ENCODE peak calls at places on chromosome 3, in seven cellular contexts. F, L, I, D, O, J and K are unnamed samples.

GRCh38 chr3:16216373-16216935 is 42.0 kb downstream of the GALNT15 start:
- DNase-seq in L (no peak), D (no peak), I (no peak), F (no peak), O (no peak), J (no peak), K (no peak)

GRCh38 chr3:71127463-71128243 is 455.9 kb downstream of the FOXP1 start:
- DNase-seq in F (no peak), L (no peak), O (no peak), J (no peak), I (no peak), D (no peak), K (no peak)

GRCh38 chr3:115699741-115700140 is 76.4 kb downstream of the GAP43 start:
- DNase-seq in O (no peak), J (no peak), F (no peak), L (no peak), D (no peak), I (no peak), K (no peak)

GRCh38 chr3:4850928-4851265 is 128.3 kb upstream of the BHLHE40 start:
- DNase-seq in L (no peak), I (peak), F (no peak), O (no peak), J (no peak), D (no peak), K (no peak)

GRCh38 chr3:12237076-12237475 is 51.8 kb upstream of the PPARG start:
- DNase-seq in O (no peak), I (no peak), D (no peak), J (no peak), F (no peak), L (no peak), K (no peak)

GRCh38 chr3:88078930-88079329 is 19.9 kb downstream of the ZNF654 start:
- DNase-seq in J (no peak), I (no peak), O (no peak), D (no peak), F (no peak), L (no peak), K (no peak)

GRCh38 chr3:112378989-112379692 is 46.2 kb downstream of the CD200 start:
- DNase-seq in F (no peak), O (peak), D (no peak), I (no peak), L (no peak), J (no peak), K (peak)

GRCh38 chr3:184864012-184864411 is 52.0 kb downstream of the VPS8 start:
- DNase-seq in F (no peak), J (no peak), D (no peak), O (no peak), L (no peak), I (no peak), K (no peak)

GRCh38 chr3:119235151-119235550 is 5.5 kb downstream of the B4GALT4 start:
- DNase-seq in O (no peak), I (no peak), J (no peak), D (no peak), F (no peak), L (no peak), K (no peak)

GRCh38 chr3:138377804-138378203 is 29.4 kb downstream of the MRAS start:
- DNase-seq in L (no peak), F (no peak), D (no peak), I (no peak), O (no peak), J (no peak), K (no peak)

GRCh38 chr3:138833908-138834358 is 795 bp downstream of the PIK3CB start:
- DNase-seq in I (peak), F (no peak), J (no peak), L (peak), D (no peak), O (peak), K (no peak)

GRCh38 chr3:44136421-44136820 is 105.3 kb upstream of the TOPAZ1 start:
- DNase-seq in O (no peak), D (no peak), J (no peak), F (no peak), I (no peak), L (no peak), K (no peak)

GRCh38 chr3:56845505-56845904 is 43.8 kb upstream of the ARHGEF3 start:
- DNase-seq in F (no peak), I (no peak), O (no peak), J (no peak), L (no peak), D (no peak), K (no peak)

GRCh38 chr3:55297706-55298105 is 189.4 kb downstream of the WNT5A start:
- DNase-seq in F (no peak), O (no peak), J (no peak), D (no peak), L (no peak), I (no peak), K (no peak)

GRCh38 chr3:104750581-104750980 is 616.1 kb upstream of the ALCAM start:
- DNase-seq in O (no peak), D (no peak), J (no peak), L (no peak), I (no peak), F (no peak), K (no peak)

GRCh38 chr3:55469957-55470526 is 17.1 kb downstream of the WNT5A start:
- DNase-seq in O (no peak), D (no peak), I (no peak), J (no peak), L (no peak), F (no peak), K (no peak)

GRCh38 chr3:132378846-132379245 is 38.5 kb upstream of the DNAJC13 start:
- DNase-seq in F (no peak), I (no peak), L (no peak), D (no peak), J (no peak), O (no peak), K (no peak)

GRCh38 chr3:46848271-46849097 is 14.8 kb downstream of the MYL3 start:
- DNase-seq in F (peak), D (no peak), J (no peak), O (no peak), I (no peak), L (no peak), K (peak)

GRCh38 chr3:158668506-158668905 is 3.9 kb downstream of the LXN start:
- DNase-seq in D (no peak), O (no peak), I (no peak), J (no peak), F (no peak), L (peak), K (no peak)

GRCh38 chr3:148873928-148874326 is 8.8 kb downstream of the CPA3 start:
- DNase-seq in O (no peak), J (no peak), D (no peak), F (no peak), L (no peak), I (no peak), K (no peak)

GRCh38 chr3:144361002-144361401 is 389.4 kb downstream of the DIPK2A start:
- DNase-seq in F (no peak), O (no peak), L (no peak), J (no peak), I (no peak), D (no peak), K (no peak)

GRCh38 chr3:138594150-138594934 is at the start of gene CEP70:
- DNase-seq in O (peak), D (peak), J (peak), F (peak), L (peak), I (peak), K (peak)

GRCh38 chr3:49906004-49906860 is 2.6 kb upstream of the MST1R start:
- DNase-seq in F (no peak), D (no peak), I (peak), L (peak), J (no peak), O (no peak), K (no peak)

GRCh38 chr3:140505876-140506275 is 172.0 kb upstream of the TRIM42 start:
- DNase-seq in I (no peak), F (no peak), O (no peak), J (no peak), D (no peak), L (no peak), K (no peak)

GRCh38 chr3:31166249-31166885 is 271.9 kb upstream of the GADL1 start:
- DNase-seq in D (no peak), J (no peak), L (no peak), I (no peak), F (no peak), O (no peak), K (no peak)

GRCh38 chr3:59451041-59451763 is 401.4 kb upstream of the CFAP20DC start:
- DNase-seq in O (no peak), J (no peak), D (no peak), F (no peak), L (no peak), I (peak), K (no peak)

DNA sequence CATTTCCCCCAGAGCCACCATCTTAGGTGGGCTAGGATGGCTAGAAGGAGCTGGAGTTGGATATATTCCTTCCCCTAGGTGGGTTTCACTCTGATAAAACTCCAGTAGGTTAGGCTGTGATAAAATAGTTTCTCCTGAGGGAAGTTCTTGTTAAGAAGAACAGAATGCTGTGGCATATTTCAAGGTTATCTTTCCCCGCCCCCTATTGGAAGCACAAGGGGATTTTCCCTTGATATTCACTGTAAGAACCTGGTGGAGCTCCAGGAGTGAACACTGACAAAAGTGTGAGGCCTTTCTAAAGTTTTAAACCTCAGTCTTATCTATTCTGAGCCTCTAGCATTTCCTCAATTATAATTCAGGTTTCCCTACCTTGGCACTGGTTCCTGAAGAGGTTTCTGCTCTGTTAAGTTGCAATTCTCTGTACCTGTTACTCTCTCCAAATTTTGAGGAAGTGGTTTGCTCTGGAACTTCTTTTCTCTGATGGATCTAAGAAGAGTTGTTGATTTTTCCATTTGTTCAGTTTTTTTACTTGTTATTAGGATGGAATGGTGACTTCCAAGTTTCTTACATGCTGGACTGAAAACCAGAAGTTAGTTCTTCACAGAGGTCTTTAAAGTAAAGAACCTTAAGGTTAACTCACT is 113.5 kb downstream of the GMPS start:
- DNase-seq in I (no peak), F (no peak), L (no peak), D (no peak), O (no peak), J (no peak), K (no peak)
- TF ChIP-seq CTCF in I (no peak), F (peak), L (no peak), D (no peak), O (no peak), J (no peak), K (no peak)

GRCh38 chr3:165181556-165181955 is 14.6 kb downstream of the SLITRK3 start:
- DNase-seq in F (no peak), I (no peak), D (no peak), J (no peak), L (no peak), O (no peak), K (no peak)

GRCh38 chr3:165188452-165188851 is 7.7 kb downstream of the SLITRK3 start:
- DNase-seq in O (no peak), J (no peak), L (no peak), D (no peak), I (no peak), F (no peak), K (no peak)

GRCh38 chr3:165191476-165191875 is 4.7 kb downstream of the SLITRK3 start:
- DNase-seq in I (no peak), O (no peak), J (no peak), F (no peak), L (no peak), D (no peak), K (no peak)

GRCh38 chr3:165185707-165186327 is 10.4 kb downstream of the SLITRK3 start:
- DNase-seq in O (peak), F (no peak), D (peak), L (no peak), I (peak), J (peak), K (no peak)
- TF ChIP-seq CTCF in O (peak), F (peak), D (peak), L (peak), I (peak), J (peak), K (peak)

GRCh38 chr3:9915252-9916141 is 1.4 kb upstream of the IL17RC start:
- DNase-seq in F (peak), O (peak), L (peak), I (peak), D (peak), J (peak), K (no peak)
- TF ChIP-seq CTCF in F (peak), O (no peak), L (peak), I (no peak), D (peak), J (no peak), K (peak)

GRCh38 chr3:113516115-113516505 is 1.2 kb upstream of the SPICE1 start:
- DNase-seq in J (no peak), F (no peak), D (no peak), I (no peak), L (no peak), O (no peak), K (no peak)
- TF ChIP-seq CTCF in J (no peak), F (no peak), D (no peak), I (no peak), L (no peak), O (no peak), K (no peak)

GRCh38 chr3:187259171-187259570 is 32.4 kb downstream of the MASP1 start:
- DNase-seq in J (no peak), D (no peak), L (no peak), O (no peak), I (no peak), F (no peak), K (no peak)
- TF ChIP-seq CTCF in J (no peak), D (no peak), L (no peak), O (no peak), I (no peak), F (no peak), K (no peak)

DNA sequence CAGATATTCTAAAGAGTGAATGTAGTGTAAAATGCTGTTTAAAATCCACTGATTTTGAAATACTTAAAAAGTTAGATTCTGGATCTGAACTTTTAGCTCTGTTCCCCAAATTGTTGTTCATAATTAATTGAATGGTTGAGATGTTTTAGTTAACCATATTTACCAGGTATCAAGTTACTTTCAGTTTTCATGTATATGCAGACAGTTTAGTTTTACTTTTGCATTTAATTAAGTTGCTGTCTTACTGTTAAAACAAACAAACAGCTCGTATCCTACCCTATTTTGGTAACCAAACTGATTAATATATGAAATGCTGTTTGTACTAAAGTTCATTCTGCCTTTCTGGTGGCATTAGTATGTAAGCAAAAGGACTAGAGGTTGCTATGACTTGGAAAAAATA is 39.3 kb upstream of the SCAANT1 start:
- DNase-seq in J (no peak), F (no peak), O (no peak), D (no peak), I (no peak), L (no peak), K (no peak)
- TF ChIP-seq CTCF in J (no peak), F (no peak), O (no peak), D (no peak), I (no peak), L (no peak), K (no peak)

GRCh38 chr3:82494977-82495489 is 733.6 kb upstream of the GBE1 start:
- DNase-seq in F (no peak), L (no peak), O (no peak), D (no peak), I (no peak), J (no peak), K (no peak)

GRCh38 chr3:82493858-82494257 is 732.4 kb upstream of the GBE1 start:
- DNase-seq in O (no peak), D (no peak), F (no peak), I (no peak), L (no peak), J (no peak), K (no peak)

GRCh38 chr3:82498186-82498585 is 736.7 kb upstream of the GBE1 start:
- DNase-seq in I (no peak), O (no peak), L (no peak), J (no peak), D (no peak), F (no peak), K (no peak)

GRCh38 chr3:82495655-82496054 is 734.2 kb upstream of the GBE1 start:
- DNase-seq in F (no peak), I (no peak), O (no peak), J (no peak), D (no peak), L (no peak), K (no peak)

DNA sequence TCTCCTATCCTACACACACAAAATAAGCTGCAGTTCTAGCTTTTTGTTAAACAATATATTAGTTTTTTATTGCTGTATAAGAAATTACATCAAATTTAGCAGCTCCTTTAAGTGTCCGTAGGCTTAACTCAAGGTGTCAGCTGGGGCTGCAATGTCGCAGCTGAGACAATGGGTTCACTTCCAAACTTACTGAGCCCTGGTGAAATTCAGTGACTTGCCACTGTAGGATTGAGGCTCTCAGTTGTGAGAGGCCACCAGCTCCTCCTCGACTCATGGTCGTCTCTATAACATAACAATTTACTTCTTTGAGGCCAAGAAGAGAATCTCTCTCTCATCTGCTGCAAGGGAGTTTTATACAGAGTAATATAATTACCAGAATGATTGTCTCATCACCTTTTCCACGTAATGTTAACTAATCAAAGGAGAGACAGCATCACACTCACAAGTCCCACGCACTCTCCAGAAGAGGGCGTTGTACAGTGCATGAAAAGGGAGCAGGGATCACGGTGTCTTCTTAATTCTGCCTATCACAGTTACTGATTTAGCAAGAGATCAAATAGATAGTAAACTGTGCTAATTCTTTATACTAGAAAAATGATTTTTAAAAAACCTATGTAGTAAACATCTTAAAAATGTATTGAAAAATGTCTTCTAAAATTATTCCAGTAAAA is 735.6 kb upstream of the GBE1 start:
- DNase-seq in J (no peak), F (no peak), I (no peak), O (no peak), L (no peak), D (no peak), K (no peak)
- TF ChIP-seq CTCF in J (no peak), F (peak), I (no peak), O (peak), L (no peak), D (no peak), K (no peak)

DNA sequence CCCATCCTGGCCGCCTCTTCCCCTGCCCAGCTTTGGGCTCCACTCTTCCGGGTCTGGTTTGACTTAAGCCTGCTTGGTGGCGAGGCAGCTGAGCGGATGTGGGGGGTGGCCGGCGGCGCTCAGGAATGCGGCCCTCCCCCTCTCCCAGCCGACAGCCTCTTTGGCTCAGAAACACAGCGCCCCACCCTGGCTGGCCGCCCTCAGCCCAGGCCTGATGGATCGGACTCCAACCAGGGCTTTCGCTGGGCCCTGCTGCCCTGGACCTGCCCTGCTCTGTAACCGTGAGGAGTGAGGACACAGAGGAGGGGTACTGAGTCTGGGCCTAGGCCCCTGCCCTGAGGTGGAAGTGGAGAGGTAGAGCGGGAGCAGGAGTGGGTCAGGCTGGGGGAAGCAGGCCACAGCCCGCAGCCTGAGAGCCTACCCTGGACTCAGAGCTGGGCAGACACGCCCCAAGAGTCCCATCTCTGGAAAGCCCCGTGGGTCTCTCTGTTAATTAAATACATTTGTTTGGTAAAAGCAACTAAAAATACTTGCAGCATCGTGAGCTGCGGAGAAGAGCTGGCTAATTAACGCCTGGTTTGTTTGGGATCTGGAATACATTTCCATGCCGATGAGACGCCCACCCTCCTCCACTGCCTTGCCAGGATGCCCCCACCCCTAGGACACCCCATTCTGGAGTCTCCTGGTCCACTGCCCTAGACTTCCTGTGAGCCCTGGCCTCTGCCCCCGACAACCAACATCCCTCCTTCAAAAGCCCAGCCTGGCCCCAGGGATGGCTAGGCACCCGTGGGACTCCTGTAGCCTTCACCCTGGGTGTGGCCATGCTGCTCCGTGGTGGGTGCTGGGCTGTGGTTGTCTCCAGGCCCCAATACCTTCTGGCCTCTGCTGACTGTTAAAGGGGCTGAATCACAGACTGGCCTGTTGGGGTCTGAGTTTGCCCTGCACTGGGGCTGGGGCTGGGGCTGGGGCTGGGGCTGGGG is 19.6 kb downstream of the PLXNA1 start:
- DNase-seq in L (peak), D (peak), F (peak), O (no peak), I (peak), J (peak), K (no peak)
- TF ChIP-seq CTCF in L (peak), D (peak), F (peak), O (no peak), I (no peak), J (peak), K (no peak)

GRCh38 chr3:194575484-194576210 is 57.6 kb downstream of the TMEM44 start:
- DNase-seq in L (peak), F (no peak), I (no peak), O (peak), D (no peak), J (no peak), K (peak)
- TF ChIP-seq CTCF in L (no peak), F (peak), I (no peak), O (no peak), D (no peak), J (no peak), K (no peak)